ENCODE peak calls at places on chromosomes 2 and 18, in five cellular contexts. One of them, this sample, is unnamed.

GRCh38 chr2:15671409-15671808 is 79.7 kb downstream of the DDX1 start:
- DNase-seq in stimulated activated CD4-positive, alpha-beta T cell treated with anti-CD3 and anti-CD28 coated beads, Interleukin-1b, Interleukin-23, amount 100 ng/mL, for 1 hour: no peak
- DNase-seq in adipocyte: no peak
- DNase-seq in uterus: no peak
- DNase-seq in NCI-H2171: no peak
- DNase-seq in this sample: no peak

GRCh38 chr2:3283206-3283605 is 94.4 kb downstream of the EIPR1 start:
- DNase-seq in stimulated activated CD4-positive, alpha-beta T cell treated with anti-CD3 and anti-CD28 coated beads, Interleukin-1b, Interleukin-23, amount 100 ng/mL, for 1 hour: no peak
- DNase-seq in adipocyte: no peak
- DNase-seq in uterus: no peak
- DNase-seq in NCI-H2171: no peak
- DNase-seq in this sample: no peak

GRCh38 chr2:136091899-136092298 is 26.1 kb downstream of the CXCR4 start:
- DNase-seq in stimulated activated CD4-positive, alpha-beta T cell treated with anti-CD3 and anti-CD28 coated beads, Interleukin-1b, Interleukin-23, amount 100 ng/mL, for 1 hour: no peak
- DNase-seq in adipocyte: no peak
- DNase-seq in uterus: no peak
- DNase-seq in NCI-H2171: no peak
- DNase-seq in this sample: no peak

GRCh38 chr18:59846814-59847490 is 52.8 kb upstream of the PMAIP1 start:
- DNase-seq in stimulated activated CD4-positive, alpha-beta T cell treated with anti-CD3 and anti-CD28 coated beads, Interleukin-1b, Interleukin-23, amount 100 ng/mL, for 1 hour: no peak
- DNase-seq in adipocyte: peak; percentile 57
- DNase-seq in uterus: no peak
- DNase-seq in NCI-H2171: no peak
- DNase-seq in this sample: no peak

GRCh38 chr2:236986524-236987330 is 99.0 kb upstream of the COPS8 start:
- DNase-seq in stimulated activated CD4-positive, alpha-beta T cell treated with anti-CD3 and anti-CD28 coated beads, Interleukin-1b, Interleukin-23, amount 100 ng/mL, for 1 hour: no peak
- DNase-seq in adipocyte: no peak
- DNase-seq in uterus: no peak
- DNase-seq in NCI-H2171: no peak
- DNase-seq in this sample: peak; percentile 43

GRCh38 chr2:58131191-58132011 is 84.8 kb downstream of the VRK2 start:
- DNase-seq in stimulated activated CD4-positive, alpha-beta T cell treated with anti-CD3 and anti-CD28 coated beads, Interleukin-1b, Interleukin-23, amount 100 ng/mL, for 1 hour: no peak
- DNase-seq in adipocyte: peak; percentile 64
- DNase-seq in uterus: peak; percentile 20
- DNase-seq in NCI-H2171: peak; percentile 5
- DNase-seq in this sample: no peak

GRCh38 chr2:460861-461260 is 173.0 kb upstream of the ALKAL2 start:
- DNase-seq in stimulated activated CD4-positive, alpha-beta T cell treated with anti-CD3 and anti-CD28 coated beads, Interleukin-1b, Interleukin-23, amount 100 ng/mL, for 1 hour: no peak
- DNase-seq in adipocyte: no peak
- DNase-seq in uterus: no peak
- DNase-seq in NCI-H2171: no peak
- DNase-seq in this sample: no peak

GRCh38 chr2:231644426-231644825 is 51.8 kb downstream of the TEX44 start:
- DNase-seq in stimulated activated CD4-positive, alpha-beta T cell treated with anti-CD3 and anti-CD28 coated beads, Interleukin-1b, Interleukin-23, amount 100 ng/mL, for 1 hour: no peak
- DNase-seq in adipocyte: no peak
- DNase-seq in uterus: no peak
- DNase-seq in NCI-H2171: no peak
- DNase-seq in this sample: no peak

GRCh38 chr18:66646622-66647021 is 42.7 kb upstream of the CDH19 start:
- DNase-seq in stimulated activated CD4-positive, alpha-beta T cell treated with anti-CD3 and anti-CD28 coated beads, Interleukin-1b, Interleukin-23, amount 100 ng/mL, for 1 hour: no peak
- DNase-seq in adipocyte: no peak
- DNase-seq in uterus: no peak
- DNase-seq in NCI-H2171: no peak
- DNase-seq in this sample: no peak

This sample was measured in right atrium auricular region.